ENCODE peak calls at places on chromosome 15, in eight cellular contexts. X, L, T, C, Q, B, D and V are unnamed samples.

GRCh38 chr15:59611277-59612260 is at the start of gene GCNT3:
- DNase-seq in D (no peak), B (peak), Q (peak), L (no peak), T (peak), C (peak), X (peak), V (peak)

GRCh38 chr15:58279106-58279505 is 140.9 kb downstream of the AQP9 start:
- DNase-seq in T (no peak), L (no peak), X (no peak), C (no peak), D (no peak), Q (no peak), B (no peak), V (no peak)

GRCh38 chr15:78033864-78034263 is 43.6 kb downstream of the TBC1D2B start:
- DNase-seq in L (peak), B (peak), Q (peak), T (peak), C (no peak), D (no peak), X (no peak), V (no peak)

GRCh38 chr15:33126559-33127290 is 67.8 kb downstream of the FMN1 start:
- DNase-seq in B (peak), D (peak), C (peak), X (peak), T (peak), L (peak), Q (peak), V (peak)

GRCh38 chr15:42750306-42750705 is 13.4 kb upstream of the CDAN1 start:
- DNase-seq in B (no peak), X (no peak), D (no peak), L (no peak), C (no peak), T (no peak), Q (no peak), V (no peak)

GRCh38 chr15:30990451-30991300 is 752 bp downstream of the MTMR10 start:
- DNase-seq in T (peak), D (peak), X (peak), B (peak), C (peak), L (no peak), Q (peak), V (peak)

GRCh38 chr15:73919706-73920105 is 6.6 kb upstream of the LOXL1 start:
- DNase-seq in C (no peak), T (no peak), D (no peak), B (no peak), Q (no peak), L (no peak), X (no peak), V (no peak)

GRCh38 chr15:59688383-59688887 is 685 bp downstream of the BNIP2 start:
- DNase-seq in B (peak), C (peak), D (peak), X (peak), T (peak), Q (peak), L (no peak), V (peak)

GRCh38 chr15:56886450-56886856 is 32.0 kb upstream of the TCF12 start:
- DNase-seq in D (peak), T (peak), Q (peak), B (no peak), X (no peak), L (peak), C (no peak), V (no peak)

GRCh38 chr15:62059818-62060115 is 480 bp downstream of the VPS13C start:
- DNase-seq in L (peak), X (peak), Q (peak), B (peak), T (peak), D (no peak), C (peak), V (peak)

GRCh38 chr15:78372880-78373279 is 32.7 kb downstream of the CRABP1 start:
- DNase-seq in X (no peak), L (no peak), D (no peak), C (no peak), T (no peak), B (no peak), Q (no peak), V (no peak)

GRCh38 chr15:47466357-47466756 is 250.9 kb upstream of the SEMA6D start:
- DNase-seq in L (no peak), D (no peak), B (peak), T (peak), C (no peak), X (peak), Q (peak), V (peak)

GRCh38 chr15:68384451-68385239 is 47.3 kb downstream of the ITGA11 start:
- DNase-seq in Q (peak), X (peak), L (no peak), B (peak), T (peak), C (peak), D (no peak), V (peak)

GRCh38 chr15:95131071-95131683 is 899.8 kb downstream of the MCTP2 start:
- DNase-seq in L (no peak), C (no peak), D (no peak), Q (no peak), X (no peak), B (no peak), T (no peak), V (no peak)

GRCh38 chr15:60172147-60172546 is 168.0 kb downstream of the FOXB1 start:
- DNase-seq in X (no peak), D (no peak), B (no peak), L (no peak), Q (no peak), T (peak), C (no peak), V (peak)

GRCh38 chr15:65101891-65102708 is 12.9 kb downstream of the UBAP1L start:
- DNase-seq in C (no peak), D (no peak), T (no peak), X (no peak), L (no peak), B (no peak), Q (no peak), V (no peak)

GRCh38 chr15:99707481-99708270 is 25.6 kb downstream of the LYSMD4 start:
- DNase-seq in T (peak), L (peak), B (peak), X (peak), C (no peak), D (no peak), Q (peak), V (peak)

GRCh38 chr15:77838595-77838994 is 205.9 kb upstream of the LINGO1 start:
- DNase-seq in Q (no peak), L (no peak), T (no peak), B (no peak), D (no peak), X (no peak), C (no peak), V (no peak)

GRCh38 chr15:41501191-41501917 is 7.7 kb downstream of the ITPKA start:
- DNase-seq in Q (no peak), L (peak), C (no peak), T (no peak), B (no peak), D (no peak), X (no peak), V (no peak)

GRCh38 chr15:95371664-95372063 is 958.8 kb upstream of the NR2F2 start:
- DNase-seq in L (no peak), D (no peak), C (peak), T (peak), X (no peak), B (peak), Q (peak), V (peak)

GRCh38 chr15:89328398-89329254 is 6.0 kb downstream of the POLG start:
- DNase-seq in D (no peak), Q (no peak), L (no peak), B (no peak), C (no peak), X (no peak), T (no peak), V (no peak)

GRCh38 chr15:88403461-88403860 is 63.7 kb downstream of the MRPL46 start:
- DNase-seq in T (no peak), C (no peak), D (no peak), Q (no peak), X (no peak), B (no peak), L (no peak), V (no peak)

GRCh38 chr15:71414778-71415177 is 299.5 kb downstream of the THSD4 start:
- DNase-seq in L (no peak), Q (no peak), T (no peak), D (no peak), X (no peak), B (no peak), C (no peak), V (no peak)

GRCh38 chr15:52563499-52564060 is 5.2 kb downstream of the ARPP19 start:
- DNase-seq in Q (no peak), C (no peak), B (no peak), L (no peak), D (no peak), T (no peak), X (no peak), V (no peak)

GRCh38 chr15:77597804-77598453 is 34.8 kb downstream of the LINGO1 start:
- DNase-seq in B (no peak), T (no peak), D (no peak), L (no peak), C (no peak), X (no peak), Q (no peak), V (peak)

GRCh38 chr15:41892621-41893421 is 1.0 kb downstream of the SPTBN5 start:
- DNase-seq in L (peak), C (no peak), X (no peak), D (no peak), Q (no peak), T (no peak), B (no peak), V (no peak)

GRCh38 chr15:62173215-62173614 is 8.1 kb upstream of the C2CD4B start:
- DNase-seq in D (no peak), X (no peak), L (no peak), Q (peak), C (no peak), T (peak), B (peak), V (peak)

GRCh38 chr15:61115679-61116078 is 113.4 kb downstream of the RORA start:
- DNase-seq in L (no peak), C (peak), Q (no peak), D (no peak), B (no peak), T (peak), X (peak), V (peak)

GRCh38 chr15:32107477-32108080 is 77.3 kb downstream of the CHRNA7 start:
- DNase-seq in B (no peak), D (no peak), T (no peak), L (no peak), X (no peak), Q (no peak), C (no peak), V (no peak)

GRCh38 chr15:62649793-62650420 is 392.6 kb upstream of the TPM1 start:
- DNase-seq in L (peak), Q (peak), T (peak), B (peak), D (no peak), X (peak), C (peak), V (peak)

GRCh38 chr15:99986297-99987118 is 253.3 kb upstream of the LYSMD4 start:
- DNase-seq in L (no peak), Q (peak), X (no peak), B (no peak), T (no peak), C (no peak), D (no peak), V (no peak)

GRCh38 chr15:39504812-39505211 is 76.1 kb upstream of the THBS1 start:
- DNase-seq in D (no peak), C (no peak), L (no peak), Q (peak), X (peak), B (peak), T (peak), V (peak)

GRCh38 chr15:63019539-63020109 is 22.9 kb upstream of the TPM1 start:
- DNase-seq in L (no peak), Q (peak), B (peak), X (no peak), D (peak), C (peak), T (peak), V (peak)

GRCh38 chr15:34365073-34365825 is 1.7 kb downstream of the LPCAT4 start:
- DNase-seq in X (no peak), L (peak), B (peak), Q (no peak), C (no peak), T (peak), D (no peak), V (no peak)

GRCh38 chr15:98785796-98786581 is 137.7 kb downstream of the IGF1R start:
- DNase-seq in L (peak), B (no peak), T (no peak), X (no peak), C (no peak), Q (no peak), D (no peak), V (no peak)

GRCh38 chr15:25787855-25788521 is 75.1 kb downstream of the ATP10A start:
- DNase-seq in X (peak), D (no peak), L (no peak), T (no peak), C (peak), Q (no peak), B (peak), V (peak)

GRCh38 chr15:89333959-89334509 is 590 bp downstream of the POLG start:
- DNase-seq in X (no peak), B (no peak), Q (no peak), C (no peak), T (peak), L (peak), D (no peak), V (no peak)

GRCh38 chr15:66840615-66841014 is 138.6 kb downstream of the SMAD6 start:
- DNase-seq in T (no peak), Q (no peak), L (no peak), C (no peak), B (no peak), D (no peak), X (no peak), V (no peak)

GRCh38 chr15:43144512-43144911 is 11.1 kb downstream of the TMEM62 start:
- DNase-seq in L (no peak), B (no peak), Q (no peak), D (no peak), C (no peak), T (no peak), X (no peak), V (no peak)